ENCODE peak calls at places on chromosomes 11 and 22, in four cellular contexts. G is PC-3, Y is heart right ventricle, W is right lobe of liver. S is an unnamed sample.

GRCh38 chr11:69575296-69576068 is 65.5 kb upstream of the CCND1 start:
- DNase-seq in W (no peak), Y (no peak), G (no peak), S (no peak)

GRCh38 chr22:36386900-36387663 is 685 bp downstream of the MYH9 start:
- DNase-seq in G (no peak), W (peak; percentile 87), Y (peak; percentile 67), S (peak; percentile 92)

GRCh38 chr22:36162127-36163034 is 1.8 kb upstream of the APOL3 start:
- DNase-seq in Y (no peak), G (no peak), W (no peak), S (no peak)

GRCh38 chr11:76677010-76677771 is 6.6 kb upstream of the LRRC32 start:
- DNase-seq in Y (no peak), W (no peak), G (no peak), S (no peak)

GRCh38 chr22:32879550-32879949 is 78.0 kb downstream of the TIMP3 start:
- DNase-seq in G (no peak), Y (no peak), W (no peak), S (no peak)

GRCh38 chr11:66841861-66842260 is 1.4 kb upstream of the RCE1 start:
- DNase-seq in W (no peak), G (no peak), Y (no peak), S (no peak)

GRCh38 chr11:110891411-110891810 is 179.2 kb upstream of the ARHGAP20 start:
- DNase-seq in W (no peak), Y (no peak), G (no peak), S (no peak)

GRCh38 chr11:23903044-23903704 is 593.7 kb upstream of the LUZP2 start:
- DNase-seq in G (peak; percentile 84), Y (no peak), W (no peak), S (no peak)

GRCh38 chr11:17014774-17015638 is 792 bp upstream of the PLEKHA7 start:
- DNase-seq in G (peak; percentile 83), W (no peak), Y (no peak), S (no peak)

GRCh38 chr11:18727499-18728236 is 1.7 kb upstream of the IGSF22 start:
- DNase-seq in G (peak; percentile 63), Y (peak; percentile 31), W (no peak), S (no peak)

GRCh38 chr11:33735426-33736147 is 636 bp downstream of the CD59 start:
- DNase-seq in G (no peak), W (peak; percentile 67), Y (no peak), S (peak; percentile 71)

GRCh38 chr11:44404323-44404705 is 94.4 kb upstream of the ALX4 start:
- DNase-seq in G (no peak), W (no peak), Y (no peak), S (no peak)

GRCh38 chr22:43706151-43706550 is 106.0 kb downstream of the EFCAB6 start:
- DNase-seq in G (no peak), W (no peak), Y (no peak), S (no peak)

GRCh38 chr11:94728541-94728940 is 39.6 kb upstream of the AMOTL1 start:
- DNase-seq in Y (no peak), W (no peak), G (peak; percentile 84), S (no peak)

GRCh38 chr22:35113341-35113740 is 47.4 kb downstream of the ISX start:
- DNase-seq in W (no peak), Y (no peak), G (no peak), S (no peak)

GRCh38 chr11:8714622-8715225 is 32.1 kb downstream of the RPL27A start:
- DNase-seq in G (no peak), W (no peak), Y (no peak), S (no peak)

GRCh38 chr11:68927280-68928107 is 23.8 kb downstream of the IGHMBP2 start:
- DNase-seq in W (no peak), G (no peak), Y (no peak), S (no peak)

GRCh38 chr22:42431401-42432019 is 693 bp downstream of the NFAM1 start:
- DNase-seq in W (no peak), Y (no peak), G (no peak), S (no peak)

GRCh38 chr11:17165247-17165890 is 42.4 kb downstream of the PIK3C2A start:
- DNase-seq in W (no peak), Y (no peak), G (no peak), S (no peak)

DNA sequence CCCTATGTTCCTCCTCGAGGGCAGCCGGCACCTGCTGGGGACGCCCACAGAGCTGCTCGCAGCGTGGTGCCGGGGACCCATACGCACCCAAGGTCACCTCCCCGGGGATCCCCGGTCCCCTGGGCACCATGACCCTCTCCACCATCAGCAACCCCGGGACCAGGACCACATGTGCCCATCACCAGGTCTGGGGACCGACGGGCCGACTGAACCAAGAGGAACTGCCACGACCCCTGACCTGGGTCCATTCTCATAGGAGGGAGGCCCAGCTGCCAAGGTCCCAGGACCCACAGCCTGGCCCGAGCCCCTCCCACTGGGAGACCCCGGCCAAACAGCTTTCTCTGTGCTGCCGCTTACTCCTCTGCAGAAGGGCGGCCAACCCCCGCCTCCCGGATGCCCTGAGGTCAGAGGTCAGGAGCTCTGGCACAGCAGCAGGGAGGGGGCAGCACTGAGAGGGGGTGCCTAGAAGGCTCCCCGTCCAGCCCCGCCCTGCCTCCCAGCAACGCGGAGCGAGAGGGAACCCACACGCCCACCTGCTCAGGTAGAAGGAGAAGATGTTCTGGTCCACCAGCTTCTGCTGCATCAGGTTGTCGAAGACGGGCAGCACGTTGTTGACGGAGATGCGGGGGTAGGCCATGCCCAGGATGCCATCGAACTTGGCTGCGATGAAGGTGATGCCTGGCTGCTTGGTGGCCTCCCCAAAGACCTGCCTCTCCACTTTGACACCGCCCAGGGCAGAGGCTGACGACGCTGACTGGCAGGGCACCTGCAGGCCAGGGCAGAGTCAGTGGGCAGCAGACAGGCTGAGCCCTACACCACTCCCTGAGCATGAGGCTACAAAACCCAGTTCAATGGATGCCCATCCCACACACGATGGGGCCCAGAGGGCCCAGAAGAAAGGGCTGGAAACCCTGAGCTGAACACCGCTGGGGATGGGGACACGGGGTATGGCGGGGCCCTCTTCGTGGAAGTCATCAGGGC is 6.6 kb downstream of the CTSD start:
- DNase-seq in G (no peak), Y (no peak), W (peak; percentile 57), S (peak; percentile 52)
- H3K4me3 ChIP-seq in G (no peak overlapping the region), Y (no peak overlapping the region), W (no peak overlapping the region), S (peak overlapping the region; percentile 100)

GRCh38 chr11:12692238-12693074 is 18.2 kb downstream of the TEAD1 start:
- DNase-seq in G (peak; percentile 81), W (peak; percentile 93), Y (peak; percentile 94), S (peak; percentile 77)

GRCh38 chr11:12690663-12691062 is 16.4 kb downstream of the TEAD1 start:
- DNase-seq in W (no peak), Y (no peak), G (no peak), S (no peak)

GRCh38 chr11:12693075-12693473 is 18.9 kb downstream of the TEAD1 start:
- DNase-seq in Y (no peak), G (no peak), W (no peak), S (no peak)

GRCh38 chr11:12693485-12694181 is 19.4 kb downstream of the TEAD1 start:
- DNase-seq in G (peak; percentile 96), Y (peak; percentile 68), W (no peak), S (peak; percentile 50)

DNA sequence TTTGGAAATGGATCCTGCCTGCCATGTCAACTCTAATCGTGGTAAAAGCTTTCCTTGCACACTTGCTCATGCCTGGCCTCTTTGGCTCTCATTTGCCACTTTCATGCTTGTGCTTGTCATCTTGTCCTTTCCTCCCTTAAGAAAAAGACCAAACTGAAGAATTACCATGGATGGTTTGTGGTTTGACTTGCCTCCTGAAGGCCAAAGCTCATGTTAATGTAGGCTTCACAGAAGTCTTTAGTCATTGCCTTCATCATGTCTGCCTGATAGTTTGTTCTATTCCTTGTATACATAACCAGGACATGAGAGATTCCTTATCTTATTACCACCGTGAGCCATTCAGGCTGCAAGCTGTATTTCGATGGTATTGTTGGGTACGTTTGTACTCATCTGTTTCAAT is 17.3 kb downstream of the TEAD1 start:
- DNase-seq in G (no peak), Y (no peak), W (no peak), S (no peak)
- H3K4me1 ChIP-seq in G (peaks cover 83% of the 10 kb centered on the region), Y (peaks cover 68% of the 10 kb centered on the region), W (peaks cover 56% of the 10 kb centered on the region), S (peaks cover 49% of the 10 kb centered on the region)

GRCh38 chr22:17968126-17968525 is 56.2 kb downstream of the MICAL3 start:
- DNase-seq in Y (no peak), W (no peak), G (no peak), S (no peak)
- H3K27me3 ChIP-seq in Y (no peaks in the 10 kb centered on the region), W (no peaks in the 10 kb centered on the region), G (no peaks in the 10 kb centered on the region), S (no peaks in the 10 kb centered on the region)

GRCh38 chr11:46242961-46243795 is 34.3 kb upstream of the CREB3L1 start:
- DNase-seq in G (peak; percentile 91), Y (peak; percentile 94), W (peak; percentile 93), S (peak; percentile 94)

GRCh38 chr11:46243796-46244109 is 33.7 kb upstream of the CREB3L1 start:
- DNase-seq in G (no peak), Y (no peak), W (no peak), S (no peak)

GRCh38 chr11:46240371-46240770 is 37.1 kb upstream of the CREB3L1 start:
- DNase-seq in Y (no peak), G (no peak), W (no peak), S (no peak)

GRCh38 chr11:46240861-46241260 is 36.6 kb upstream of the CREB3L1 start:
- DNase-seq in G (no peak), Y (no peak), W (no peak), S (no peak)

GRCh38 chr11:46242462-46242960 is 35.0 kb upstream of the CREB3L1 start:
- DNase-seq in Y (no peak), W (no peak), G (no peak), S (no peak)
- H3K4me3 ChIP-seq in Y (no peak overlapping the region), W (no peak overlapping the region), G (peak overlapping the region; percentile 80), S (peak overlapping the region; percentile 53)

GRCh38 chr22:20038574-20038973 is 17.7 kb downstream of the TANGO2 start:
- DNase-seq in W (no peak), G (no peak), Y (no peak), S (no peak)

GRCh38 chr22:20035375-20036084 is 14.6 kb downstream of the TANGO2 start:
- DNase-seq in Y (no peak), G (no peak), W (no peak), S (no peak)

GRCh38 chr22:20036119-20036518 is 15.2 kb downstream of the TANGO2 start:
- DNase-seq in G (no peak), Y (no peak), W (no peak), S (no peak)

GRCh38 chr22:20036535-20037392 is 15.9 kb downstream of the TANGO2 start:
- DNase-seq in G (no peak), W (no peak), Y (no peak), S (no peak)

DNA sequence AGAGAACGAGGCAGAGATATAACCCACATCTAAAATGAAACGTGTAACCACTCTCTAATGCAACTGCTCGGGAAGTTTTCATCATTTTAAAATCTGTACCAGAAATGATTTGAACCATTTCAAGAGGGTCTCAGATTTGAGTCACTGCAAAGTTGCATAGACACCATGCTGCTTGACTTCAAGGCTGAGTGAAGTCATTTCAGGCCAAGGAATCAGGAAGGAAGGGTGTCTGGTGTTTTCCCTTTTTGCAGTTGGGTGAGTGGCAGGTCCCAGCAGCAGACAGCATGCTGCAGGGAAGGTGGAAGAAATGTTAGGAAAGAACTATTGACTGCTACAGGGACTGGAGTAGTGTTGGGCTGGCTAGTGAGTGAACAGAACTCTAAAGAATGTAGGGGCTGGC is 16.5 kb downstream of the TANGO2 start:
- DNase-seq in Y (no peak), G (no peak), W (no peak), S (no peak)
- H3K4me1 ChIP-seq in Y (peaks cover 11% of the 10 kb centered on the region), G (no peaks in the 10 kb centered on the region), W (peaks cover 16% of the 10 kb centered on the region), S (peaks cover 13% of the 10 kb centered on the region)

DNA sequence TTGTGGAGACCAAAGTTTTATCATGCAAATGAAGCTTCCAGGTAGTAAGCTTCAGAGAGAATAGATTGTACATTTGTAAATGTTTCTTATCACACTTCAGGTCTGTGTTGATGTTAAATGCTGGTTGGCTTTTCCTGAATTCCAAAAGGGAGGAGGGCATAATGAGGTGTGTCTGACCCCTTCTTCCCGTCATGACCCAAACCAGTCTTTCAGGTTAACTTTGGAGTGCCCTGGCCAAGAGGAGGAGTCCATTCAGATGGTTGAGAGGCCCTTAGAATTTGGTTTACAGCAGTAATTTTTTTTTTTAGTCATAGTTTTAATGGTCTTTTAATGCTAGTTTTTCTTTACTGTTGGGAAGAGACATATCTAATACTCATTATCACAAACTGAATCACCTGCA is 2.5 kb downstream of the OR6X1 start:
- DNase-seq in W (no peak), G (no peak), Y (no peak), S (no peak)
- H3K27me3 ChIP-seq in W (no peaks in the 10 kb centered on the region), G (peaks cover 81% of the 10 kb centered on the region), Y (no peaks in the 10 kb centered on the region), S (no peaks in the 10 kb centered on the region)